ENCODE peak calls at places on chromosomes 12 and 14, in eight cellular contexts. N is fibroblast of the aortic adventitia; P is T follicular helper cell; F is AG08395; A is tibial nerve; X is left lung; D is stimulated activated CD8-positive, alpha-beta memory T cell treated with anti-CD3 and anti-CD28 coated beads, Interleukin-4, amount 100 ng/mL, for 1 hour; T is NCI-H524. J is an unnamed sample.

GRCh38 chr14:68584786-68585185 is 208.1 kb downstream of the ZFP36L1 start:
- DNase-seq in N (no peak), A (no peak), P (no peak), X (no peak), D (no peak), T (peak), F (no peak), J (no peak)

GRCh38 chr12:45779936-45780335 is 50.4 kb downstream of the ARID2 start:
- DNase-seq in N (no peak), F (no peak), P (no peak), X (no peak), D (no peak), T (no peak), A (no peak), J (no peak)

GRCh38 chr14:33959692-33960151 is 8.8 kb upstream of the EGLN3 start:
- DNase-seq in T (peak), P (no peak), A (no peak), N (no peak), D (no peak), X (no peak), F (no peak), J (no peak)

GRCh38 chr14:37145395-37145794 is 27.0 kb downstream of the SLC25A21 start:
- DNase-seq in N (no peak), A (no peak), P (no peak), D (no peak), X (no peak), T (no peak), F (peak), J (no peak)

GRCh38 chr12:11885261-11886038 is 185.3 kb upstream of the BCL2L14 start:
- DNase-seq in T (no peak), X (no peak), P (no peak), N (peak), A (no peak), F (peak), D (no peak), J (peak)

GRCh38 chr14:25841226-25841625 is 756.6 kb downstream of the NOVA1 start:
- DNase-seq in N (peak), P (no peak), X (no peak), A (no peak), D (no peak), F (no peak), T (no peak), J (no peak)

GRCh38 chr12:27446436-27446835 is at the start of gene SMCO2:
- DNase-seq in X (no peak), P (no peak), F (no peak), T (no peak), N (no peak), D (no peak), A (no peak), J (no peak)

GRCh38 chr12:130427381-130427887 is 89.7 kb downstream of the PIWIL1 start:
- DNase-seq in X (no peak), N (no peak), F (no peak), A (no peak), T (no peak), D (no peak), P (no peak), J (no peak)

GRCh38 chr14:59187802-59188460 is 536 bp upstream of the DAAM1 start:
- DNase-seq in A (peak), N (no peak), F (peak), X (peak), T (peak), D (peak), P (peak), J (no peak)